ENCODE peak calls at places on chromosomes 7 and 10, in eight cellular contexts. N, J, E, L, H, D, O and Z are unnamed samples.

GRCh38 chr10:110413903-110414562 is 83.7 kb upstream of the DUSP5 start:
- DNase-seq in N (no peak), J (no peak), E (no peak), L (peak), H (no peak), D (no peak), O (no peak), Z (no peak)

GRCh38 chr10:11885437-11886137 is 62.4 kb downstream of the PROSER2 start:
- DNase-seq in N (no peak), J (no peak), E (no peak), L (no peak), H (no peak), D (no peak), O (peak), Z (no peak)

GRCh38 chr7:129777993-129778769 is 166.7 kb downstream of the NRF1 start:
- DNase-seq in N (no peak), J (no peak), E (no peak), L (no peak), H (no peak), D (no peak), O (no peak), Z (no peak)

GRCh38 chr7:54664235-54665228 is 94.5 kb downstream of the SEC61G start:
- DNase-seq in N (peak), J (no peak), E (peak), L (peak), H (no peak), D (no peak), O (no peak), Z (peak)

GRCh38 chr10:5550621-5551530 is 26.1 kb downstream of the CALML3 start:
- DNase-seq in N (no peak), J (no peak), E (no peak), L (no peak), H (no peak), D (no peak), O (peak), Z (no peak)

GRCh38 chr7:94178247-94178646 is 174.1 kb upstream of the BET1 start:
- DNase-seq in N (no peak), J (no peak), E (no peak), L (no peak), H (no peak), D (no peak), O (no peak), Z (no peak)

GRCh38 chr10:43138757-43139241 is 554 bp downstream of the CSGALNACT2 start:
- DNase-seq in N (no peak), J (peak), E (no peak), L (peak), H (peak), D (peak), O (peak), Z (peak)

GRCh38 chr7:63887031-63887430 is 111.6 kb upstream of the ZNF722 start:
- DNase-seq in N (no peak), J (no peak), E (no peak), L (no peak), H (no peak), D (no peak), O (no peak), Z (no peak)

GRCh38 chr7:122258971-122259370 is 45.6 kb downstream of the FEZF1 start:
- DNase-seq in N (no peak), J (no peak), E (no peak), L (peak), H (no peak), D (no peak), O (no peak), Z (no peak)

GRCh38 chr10:62814901-62815372 is 1.2 kb downstream of the EGR2 start:
- DNase-seq in N (no peak), J (peak), E (no peak), L (no peak), H (peak), D (no peak), O (peak), Z (no peak)

GRCh38 chr7:30920584-30921539 is 9.2 kb downstream of the AQP1 start:
- DNase-seq in N (no peak), J (no peak), E (no peak), L (peak), H (no peak), D (no peak), O (peak), Z (peak)

GRCh38 chr7:4702961-4703512 is 20.9 kb downstream of the FOXK1 start:
- DNase-seq in N (no peak), J (no peak), E (no peak), L (no peak), H (no peak), D (no peak), O (no peak), Z (peak)

GRCh38 chr10:68135922-68136718 is 26.8 kb downstream of the MYPN start:
- DNase-seq in N (no peak), J (no peak), E (no peak), L (no peak), H (no peak), D (no peak), O (no peak), Z (no peak)

GRCh38 chr10:106555599-106555998 is 608.9 kb downstream of the SORCS1 start:
- DNase-seq in N (no peak), J (no peak), E (no peak), L (peak), H (no peak), D (no peak), O (no peak), Z (no peak)

GRCh38 chr7:151808296-151809155 is 68.4 kb downstream of the PRKAG2 start:
- DNase-seq in N (no peak), J (no peak), E (no peak), L (no peak), H (no peak), D (no peak), O (peak), Z (peak)